ENCODE peak calls at places on chromosomes 2 and 18, in four cellular contexts. One of them, this sample, is unnamed.

GRCh38 chr18:34650121-34650545 is 60.0 kb upstream of the DTNA start:
- DNase-seq in GM06990: no peak
- DNase-seq in activated B cell treated with CpG ODN at 0.5 μM for 24 hours: no peak
- DNase-seq in PC-9: no peak
- DNase-seq in this sample: no peak

GRCh38 chr18:59605633-59606192 is 91.5 kb downstream of the CCBE1 start:
- DNase-seq in GM06990: no peak
- DNase-seq in PC-9: no peak
- DNase-seq in activated B cell treated with CpG ODN at 0.5 μM for 24 hours: no peak
- DNase-seq in this sample: no peak

GRCh38 chr2:7356909-7357584 is 439.8 kb downstream of the RNF144A start:
- DNase-seq in PC-9: peak; percentile 18
- DNase-seq in GM06990: no peak
- DNase-seq in activated B cell treated with CpG ODN at 0.5 μM for 24 hours: no peak
- DNase-seq in this sample: no peak

GRCh38 chr2:88828397-88829137 is 137.1 kb downstream of the RPIA start:
- DNase-seq in activated B cell treated with CpG ODN at 0.5 μM for 24 hours: no peak
- DNase-seq in GM06990: no peak
- DNase-seq in PC-9: no peak
- DNase-seq in this sample: no peak

GRCh38 chr18:79779700-79780190 is 18.0 kb upstream of the KCNG2 start:
- DNase-seq in activated B cell treated with CpG ODN at 0.5 μM for 24 hours: peak; percentile 1
- DNase-seq in GM06990: no peak
- DNase-seq in PC-9: no peak
- DNase-seq in this sample: peak; percentile 21

GRCh38 chr2:209094221-209094620 is 329.6 kb upstream of the MAP2 start:
- DNase-seq in activated B cell treated with CpG ODN at 0.5 μM for 24 hours: no peak
- DNase-seq in GM06990: no peak
- DNase-seq in PC-9: no peak
- DNase-seq in this sample: no peak

GRCh38 chr18:58941426-58942099 is 76.9 kb downstream of the ZNF532 start:
- DNase-seq in activated B cell treated with CpG ODN at 0.5 μM for 24 hours: no peak
- DNase-seq in GM06990: no peak
- DNase-seq in PC-9: no peak
- DNase-seq in this sample: no peak

GRCh38 chr2:241514986-241515737 is 6.8 kb upstream of the STK25 start:
- DNase-seq in GM06990: peak; percentile 47
- DNase-seq in activated B cell treated with CpG ODN at 0.5 μM for 24 hours: no peak
- DNase-seq in PC-9: no peak
- DNase-seq in this sample: no peak

GRCh38 chr2:46917628-46918027 is 2.0 kb upstream of the MCFD2 start:
- DNase-seq in GM06990: peak; percentile 40
- DNase-seq in PC-9: no peak
- DNase-seq in activated B cell treated with CpG ODN at 0.5 μM for 24 hours: no peak
- DNase-seq in this sample: no peak

GRCh38 chr18:64164883-64165282 is 16.0 kb upstream of the LINC00305 start:
- DNase-seq in PC-9: no peak
- DNase-seq in activated B cell treated with CpG ODN at 0.5 μM for 24 hours: no peak
- DNase-seq in GM06990: no peak
- DNase-seq in this sample: no peak

GRCh38 chr18:33749831-33750230 is 171.8 kb downstream of the ASXL3 start:
- DNase-seq in PC-9: no peak
- DNase-seq in activated B cell treated with CpG ODN at 0.5 μM for 24 hours: no peak
- DNase-seq in GM06990: peak; percentile 28
- DNase-seq in this sample: no peak

GRCh38 chr2:178283519-178283918 is 89.2 kb downstream of the OSBPL6 start:
- DNase-seq in GM06990: no peak
- DNase-seq in PC-9: no peak
- DNase-seq in activated B cell treated with CpG ODN at 0.5 μM for 24 hours: no peak
- DNase-seq in this sample: no peak

GRCh38 chr2:20536619-20537422 is 89.9 kb downstream of the RHOB start:
- DNase-seq in GM06990: no peak
- DNase-seq in PC-9: no peak
- DNase-seq in activated B cell treated with CpG ODN at 0.5 μM for 24 hours: no peak
- DNase-seq in this sample: no peak

GRCh38 chr2:218323526-218324472 is 31.5 kb upstream of the TMBIM1 start:
- DNase-seq in PC-9: peak; percentile 86
- DNase-seq in activated B cell treated with CpG ODN at 0.5 μM for 24 hours: no peak
- DNase-seq in GM06990: no peak
- DNase-seq in this sample: peak; percentile 66

GRCh38 chr18:63997606-63998005 is 27.7 kb downstream of the SERPINB8 start:
- DNase-seq in activated B cell treated with CpG ODN at 0.5 μM for 24 hours: no peak
- DNase-seq in PC-9: no peak
- DNase-seq in GM06990: no peak
- DNase-seq in this sample: no peak

GRCh38 chr2:39419282-39420223 is 17.5 kb downstream of the MAP4K3 start:
- DNase-seq in PC-9: no peak
- DNase-seq in GM06990: no peak
- DNase-seq in activated B cell treated with CpG ODN at 0.5 μM for 24 hours: no peak
- DNase-seq in this sample: no peak

GRCh38 chr2:179543361-179543901 is 278.8 kb upstream of the SESTD1 start:
- DNase-seq in activated B cell treated with CpG ODN at 0.5 μM for 24 hours: no peak
- DNase-seq in GM06990: no peak
- DNase-seq in PC-9: peak; percentile 48
- DNase-seq in this sample: no peak

GRCh38 chr2:234694244-234695013 is 197.5 kb upstream of the ARL4C start:
- DNase-seq in activated B cell treated with CpG ODN at 0.5 μM for 24 hours: no peak
- DNase-seq in PC-9: peak; percentile 99
- DNase-seq in GM06990: no peak
- DNase-seq in this sample: no peak

GRCh38 chr18:10035306-10035991 is 121.6 kb downstream of the VAPA start:
- DNase-seq in PC-9: peak; percentile 93
- DNase-seq in activated B cell treated with CpG ODN at 0.5 μM for 24 hours: no peak
- DNase-seq in GM06990: no peak
- DNase-seq in this sample: no peak

GRCh38 chr2:69771461-69771860 is 29.5 kb downstream of the ANXA4 start:
- DNase-seq in GM06990: no peak
- DNase-seq in activated B cell treated with CpG ODN at 0.5 μM for 24 hours: no peak
- DNase-seq in PC-9: no peak
- DNase-seq in this sample: no peak

GRCh38 chr2:43068053-43068471 is 158.3 kb downstream of the ZFP36L2 start:
- DNase-seq in PC-9: no peak
- DNase-seq in GM06990: no peak
- DNase-seq in activated B cell treated with CpG ODN at 0.5 μM for 24 hours: no peak
- DNase-seq in this sample: no peak

GRCh38 chr18:74856967-74857366 is 259.3 kb downstream of the ZNF407 start:
- DNase-seq in activated B cell treated with CpG ODN at 0.5 μM for 24 hours: no peak
- DNase-seq in GM06990: no peak
- DNase-seq in PC-9: no peak
- DNase-seq in this sample: no peak

GRCh38 chr2:231321556-231322334 is 73.8 kb upstream of the B3GNT7 start:
- DNase-seq in activated B cell treated with CpG ODN at 0.5 μM for 24 hours: no peak
- DNase-seq in PC-9: no peak
- DNase-seq in GM06990: no peak
- DNase-seq in this sample: no peak

GRCh38 chr18:79606621-79607331 is 72.8 kb upstream of the CTDP1 start:
- DNase-seq in activated B cell treated with CpG ODN at 0.5 μM for 24 hours: no peak
- DNase-seq in GM06990: no peak
- DNase-seq in PC-9: no peak
- DNase-seq in this sample: no peak

GRCh38 chr2:130354135-130354420 is 1.8 kb upstream of the PTPN18 start:
- DNase-seq in GM06990: no peak
- DNase-seq in PC-9: no peak
- DNase-seq in activated B cell treated with CpG ODN at 0.5 μM for 24 hours: no peak
- DNase-seq in this sample: no peak

GRCh38 chr2:134540954-134541353 is 177.8 kb downstream of the TMEM163 start:
- DNase-seq in activated B cell treated with CpG ODN at 0.5 μM for 24 hours: no peak
- DNase-seq in GM06990: no peak
- DNase-seq in PC-9: no peak
- DNase-seq in this sample: no peak

GRCh38 chr2:233419626-233420431 is 65.5 kb downstream of the DGKD start:
- DNase-seq in activated B cell treated with CpG ODN at 0.5 μM for 24 hours: no peak
- DNase-seq in PC-9: no peak
- DNase-seq in GM06990: no peak
- DNase-seq in this sample: no peak

GRCh38 chr18:48678237-48679115 is 139.6 kb downstream of the CTIF start:
- DNase-seq in activated B cell treated with CpG ODN at 0.5 μM for 24 hours: no peak
- DNase-seq in PC-9: no peak
- DNase-seq in GM06990: no peak
- DNase-seq in this sample: no peak

GRCh38 chr18:78492064-78492812 is 487.4 kb upstream of the SALL3 start:
- DNase-seq in PC-9: no peak
- DNase-seq in GM06990: no peak
- DNase-seq in activated B cell treated with CpG ODN at 0.5 μM for 24 hours: no peak
- DNase-seq in this sample: no peak

GRCh38 chr2:16068233-16068940 is 128.0 kb downstream of the MYCN start:
- DNase-seq in activated B cell treated with CpG ODN at 0.5 μM for 24 hours: no peak
- DNase-seq in PC-9: no peak
- DNase-seq in GM06990: no peak
- DNase-seq in this sample: no peak

GRCh38 chr2:193690572-193690971 is 1495.8 kb upstream of the TMEFF2 start:
- DNase-seq in GM06990: no peak
- DNase-seq in PC-9: no peak
- DNase-seq in activated B cell treated with CpG ODN at 0.5 μM for 24 hours: no peak
- DNase-seq in this sample: no peak

DNA sequence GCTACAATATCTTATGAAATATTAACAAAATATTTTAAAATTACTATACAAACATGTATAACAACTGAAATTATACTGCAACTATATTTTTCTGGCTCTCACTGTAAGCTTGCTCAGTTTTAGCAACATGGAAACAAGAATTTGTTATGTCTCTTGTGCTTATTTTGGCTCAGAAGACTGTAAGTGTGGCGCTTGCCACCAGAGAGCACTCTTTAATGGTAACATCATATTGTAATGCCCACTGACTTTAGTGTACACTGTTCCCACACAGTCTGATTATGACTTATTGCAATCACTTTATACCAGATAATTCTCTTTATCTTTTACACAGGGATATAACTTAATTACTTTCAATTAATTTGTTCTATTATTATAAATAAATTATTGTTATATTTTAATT is 1500.6 kb upstream of the TMEFF2 start:
- DNase-seq in activated B cell treated with CpG ODN at 0.5 μM for 24 hours: no peak
- DNase-seq in GM06990: no peak
- DNase-seq in PC-9: no peak
- DNase-seq in this sample: no peak
- TF ChIP-seq CTCF in activated B cell treated with CpG ODN at 0.5 μM for 24 hours: no peak
- TF ChIP-seq CTCF in GM06990: peak; percentile 46
- TF ChIP-seq CTCF in PC-9: peak; percentile 46
- TF ChIP-seq CTCF in this sample: no peak

DNA sequence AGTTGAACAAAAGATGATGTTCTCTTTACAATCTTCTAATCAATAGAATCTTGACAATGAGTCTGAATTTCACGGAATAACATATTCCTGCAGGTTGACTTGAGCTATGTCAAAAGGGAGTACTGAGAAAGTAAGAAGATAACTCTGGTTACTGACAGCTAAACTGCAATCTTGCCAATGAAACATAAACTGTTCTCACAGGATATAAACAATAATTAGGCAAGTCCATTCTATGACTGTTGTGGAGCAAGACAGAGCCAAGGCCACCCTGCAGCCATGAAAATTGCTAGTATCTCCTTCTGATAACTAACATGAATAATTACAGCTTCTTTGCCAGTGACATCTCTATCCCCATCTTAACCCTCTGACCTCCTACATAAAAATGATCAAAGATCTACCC is 6.3 kb upstream of the RPRD1A start:
- DNase-seq in PC-9: no peak
- DNase-seq in activated B cell treated with CpG ODN at 0.5 μM for 24 hours: no peak
- DNase-seq in GM06990: no peak
- DNase-seq in this sample: no peak
- TF ChIP-seq CTCF in PC-9: no peak
- TF ChIP-seq CTCF in activated B cell treated with CpG ODN at 0.5 μM for 24 hours: no peak
- TF ChIP-seq CTCF in GM06990: no peak
- TF ChIP-seq CTCF in this sample: no peak

DNA sequence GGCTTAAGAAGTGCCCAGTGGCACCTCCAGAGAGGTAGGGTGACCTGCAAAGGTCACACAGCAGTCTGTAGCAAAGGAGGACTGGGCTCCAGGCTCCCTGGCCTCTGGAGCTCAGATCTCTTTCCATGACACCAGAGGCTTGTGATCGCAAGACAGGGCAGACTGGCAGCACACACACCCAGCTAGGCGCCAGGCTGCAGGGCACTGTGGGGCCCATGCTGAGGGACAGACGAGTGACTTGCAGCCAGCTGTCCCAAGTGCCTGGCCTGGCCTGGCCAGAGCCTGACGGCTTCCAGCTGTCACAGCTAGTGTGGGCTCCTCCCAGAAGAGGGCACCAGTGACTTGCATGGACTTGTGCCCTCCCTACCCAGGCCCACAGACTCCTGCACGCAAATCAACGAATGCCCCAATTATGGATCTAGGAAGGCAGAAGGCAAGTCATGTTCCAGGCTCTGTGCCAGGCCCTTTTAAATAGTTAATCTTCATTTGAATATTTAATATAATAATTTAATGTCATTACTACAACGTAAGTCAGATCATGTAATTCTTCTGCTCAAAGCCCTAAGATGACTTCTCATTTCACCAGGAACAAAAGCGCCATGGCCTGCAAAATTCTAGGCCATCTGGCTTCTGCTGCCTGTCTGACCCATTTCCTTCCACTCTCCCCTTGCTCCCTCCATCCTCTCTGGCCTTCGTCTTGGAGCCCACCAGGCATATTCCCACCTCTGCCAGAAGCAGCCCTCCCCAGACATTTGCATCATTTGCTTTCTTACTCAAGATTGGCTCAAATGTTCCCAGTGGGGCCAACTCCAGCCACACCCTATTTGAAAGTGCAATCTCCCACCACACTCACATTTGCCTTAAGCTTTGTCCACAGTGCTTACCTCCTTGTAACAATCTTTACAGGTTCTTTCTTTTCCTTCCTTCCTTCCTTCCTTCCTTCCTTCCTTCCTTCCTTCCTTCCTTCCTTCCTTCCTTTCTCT is 3.7 kb upstream of the SPEG start:
- DNase-seq in activated B cell treated with CpG ODN at 0.5 μM for 24 hours: no peak
- DNase-seq in GM06990: no peak
- DNase-seq in PC-9: no peak
- DNase-seq in this sample: no peak
- TF ChIP-seq CTCF in activated B cell treated with CpG ODN at 0.5 μM for 24 hours: no peak
- TF ChIP-seq CTCF in GM06990: peak; percentile 18
- TF ChIP-seq CTCF in PC-9: peak; percentile 37
- TF ChIP-seq CTCF in this sample: no peak

GRCh38 chr18:44597797-44598196 is 82.9 kb upstream of the SETBP1 start:
- DNase-seq in PC-9: no peak
- DNase-seq in activated B cell treated with CpG ODN at 0.5 μM for 24 hours: no peak
- DNase-seq in GM06990: no peak
- DNase-seq in this sample: no peak

GRCh38 chr18:44601447-44601846 is 79.2 kb upstream of the SETBP1 start:
- DNase-seq in PC-9: peak; percentile 43
- DNase-seq in GM06990: no peak
- DNase-seq in activated B cell treated with CpG ODN at 0.5 μM for 24 hours: no peak
- DNase-seq in this sample: no peak

GRCh38 chr18:44599409-44599808 is 81.3 kb upstream of the SETBP1 start:
- DNase-seq in PC-9: no peak
- DNase-seq in activated B cell treated with CpG ODN at 0.5 μM for 24 hours: no peak
- DNase-seq in GM06990: no peak
- DNase-seq in this sample: no peak

GRCh38 chr18:44594779-44595467 is 85.8 kb upstream of the SETBP1 start:
- DNase-seq in PC-9: peak; percentile 55
- DNase-seq in GM06990: no peak
- DNase-seq in activated B cell treated with CpG ODN at 0.5 μM for 24 hours: no peak
- DNase-seq in this sample: no peak

DNA sequence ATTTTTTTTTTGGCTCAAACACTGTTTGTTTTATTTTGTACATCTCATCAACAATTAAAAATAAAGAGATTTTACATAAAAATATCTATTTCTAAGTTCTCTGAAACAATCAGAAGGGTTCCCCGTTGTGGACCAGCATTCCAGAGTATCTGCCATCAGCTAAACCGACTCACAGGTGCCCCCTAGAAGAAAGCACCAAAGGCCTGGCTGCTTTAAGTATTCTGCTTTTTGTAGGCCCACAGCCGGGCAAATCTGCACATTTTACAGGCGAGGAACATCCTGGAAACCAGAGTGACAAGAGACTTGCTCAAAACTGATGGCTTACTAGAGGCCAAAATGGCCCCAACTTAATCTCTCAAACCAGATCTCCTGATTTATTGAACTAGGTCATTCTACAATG is 82.2 kb upstream of the SETBP1 start:
- DNase-seq in PC-9: no peak
- DNase-seq in activated B cell treated with CpG ODN at 0.5 μM for 24 hours: no peak
- DNase-seq in GM06990: no peak
- DNase-seq in this sample: no peak
- TF ChIP-seq CTCF in PC-9: no peak
- TF ChIP-seq CTCF in activated B cell treated with CpG ODN at 0.5 μM for 24 hours: no peak
- TF ChIP-seq CTCF in GM06990: no peak
- TF ChIP-seq CTCF in this sample: no peak